ENCODE peak calls at places on chromosome 10, in four cellular contexts. N, T, F and U are unnamed samples.

GRCh38 chr10:36450385-36450784 is 675.0 kb upstream of the ANKRD30A start:
- DNase-seq in N (no peak), T (no peak), F (peak), U (no peak)

GRCh38 chr10:117439243-117439912 is 64.1 kb upstream of the PDZD8 start:
- DNase-seq in N (peak), T (no peak), F (peak), U (no peak)

GRCh38 chr10:127100983-127101615 is 95.3 kb downstream of the INSYN2A start:
- DNase-seq in N (no peak), T (no peak), F (no peak), U (no peak)

GRCh38 chr10:47134166-47134565 is 165.8 kb upstream of the GDF10 start:
- DNase-seq in N (no peak), T (no peak), F (no peak), U (no peak)

GRCh38 chr10:131126321-131127121 is 185.0 kb downstream of the TCERG1L start:
- DNase-seq in N (no peak), T (peak), F (no peak), U (no peak)

GRCh38 chr10:69974551-69975155 is 78.0 kb upstream of the MACROH2A2 start:
- DNase-seq in N (no peak), T (peak), F (peak), U (no peak)

GRCh38 chr10:21687197-21687993 is 153.4 kb downstream of the MLLT10 start:
- DNase-seq in N (no peak), T (no peak), F (peak), U (no peak)

GRCh38 chr10:74058071-74058470 is 60.2 kb downstream of the VCL start:
- DNase-seq in N (no peak), T (no peak), F (no peak), U (peak)

GRCh38 chr10:88725798-88726197 is 19.7 kb downstream of the LIPK start:
- DNase-seq in N (no peak), T (no peak), F (no peak), U (no peak)

GRCh38 chr10:69089638-69090599 is 2.0 kb downstream of the SRGN start:
- DNase-seq in N (no peak), T (no peak), F (peak), U (peak)

GRCh38 chr10:44697096-44697495 is 214.0 kb upstream of the TMEM72 start:
- DNase-seq in N (no peak), T (no peak), F (no peak), U (no peak)

GRCh38 chr10:82150123-82150900 is 275.3 kb downstream of the NRG3 start:
- DNase-seq in N (no peak), T (peak), F (peak), U (peak)

GRCh38 chr10:25191162-25191895 is 16.5 kb downstream of the GPR158 start:
- DNase-seq in N (no peak), T (no peak), F (no peak), U (no peak)

GRCh38 chr10:119139464-119140067 is 25.9 kb downstream of the SFXN4 start:
- DNase-seq in N (no peak), T (peak), F (peak), U (peak)

GRCh38 chr10:81733547-81733946 is 141.4 kb upstream of the NRG3 start:
- DNase-seq in N (no peak), T (no peak), F (no peak), U (no peak)

GRCh38 chr10:62760401-62760800 is 44.1 kb upstream of the ADO start:
- DNase-seq in N (no peak), T (no peak), F (no peak), U (no peak)

GRCh38 chr10:101826852-101827434 is 8.7 kb upstream of the OGA start:
- DNase-seq in N (no peak), T (no peak), F (no peak), U (no peak)

GRCh38 chr10:3631709-3632330 is 153.2 kb downstream of the KLF6 start:
- DNase-seq in N (no peak), T (peak), F (peak), U (no peak)

GRCh38 chr10:32149257-32149955 is 93.2 kb upstream of the KIF5B start:
- DNase-seq in N (no peak), T (no peak), F (peak), U (peak)
- H3K4me3 ChIP-seq in N (no peak), T (no peak), F (peak), U (no peak)

GRCh38 chr10:86400705-86401587 is 34.4 kb upstream of the GRID1 start:
- DNase-seq in N (no peak), T (peak), F (peak), U (peak)
- TF ChIP-seq CTCF in N (peak), T (peak), F (peak), U (no peak)

DNA sequence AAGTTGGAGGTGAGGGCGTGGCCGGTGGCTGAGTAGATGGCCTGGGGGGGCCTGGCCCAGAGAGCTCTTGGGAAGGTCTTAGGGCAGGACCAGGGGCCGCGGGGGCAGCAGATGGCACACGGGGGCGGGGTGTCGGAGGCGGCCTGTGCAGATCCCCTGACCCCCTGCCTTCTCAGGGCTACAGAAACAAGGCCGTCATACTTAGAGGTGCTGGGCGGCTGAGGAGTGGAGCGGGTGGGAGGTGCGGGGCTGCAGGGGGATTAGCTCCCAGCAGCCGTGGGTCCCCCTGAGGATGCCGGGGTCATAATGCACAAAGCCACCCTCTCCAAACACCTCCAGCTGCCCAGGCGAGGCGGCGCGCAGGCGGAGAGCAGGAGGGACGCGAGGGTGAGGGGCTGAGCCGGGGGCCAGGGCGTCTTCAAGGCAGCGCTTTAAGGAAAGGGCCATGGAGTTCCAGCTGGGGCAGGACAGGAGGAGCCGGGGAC is 40.4 kb upstream of the ZNF32 start:
- DNase-seq in N (no peak), T (peak), F (no peak), U (no peak)
- H3K4me3 ChIP-seq in N (no peak), T (peak), F (no peak), U (no peak)

DNA sequence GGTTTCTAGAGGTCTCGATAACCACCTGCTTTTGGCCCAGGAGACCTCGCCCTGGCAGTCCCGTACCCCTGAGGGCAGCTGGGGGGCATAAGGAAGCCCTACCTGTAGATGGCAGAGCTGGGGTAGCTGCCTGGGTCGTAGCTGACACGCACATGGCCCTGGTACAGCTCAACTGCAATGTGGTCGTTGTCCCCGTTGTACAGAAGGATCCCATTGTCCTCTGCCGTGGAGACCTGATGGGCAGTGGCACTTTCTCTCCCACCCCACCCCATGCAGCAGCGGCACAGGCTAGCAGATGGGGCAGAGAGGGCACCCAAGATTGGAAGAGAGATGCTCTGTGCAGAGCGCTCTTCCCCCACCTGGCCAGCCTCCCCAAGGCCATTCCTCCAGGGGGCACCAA is 172.5 kb downstream of the LCOR start:
- DNase-seq in N (no peak), T (no peak), F (no peak), U (no peak)
- TF ChIP-seq CTCF in N (no peak), T (no peak), F (no peak), U (no peak)

DNA sequence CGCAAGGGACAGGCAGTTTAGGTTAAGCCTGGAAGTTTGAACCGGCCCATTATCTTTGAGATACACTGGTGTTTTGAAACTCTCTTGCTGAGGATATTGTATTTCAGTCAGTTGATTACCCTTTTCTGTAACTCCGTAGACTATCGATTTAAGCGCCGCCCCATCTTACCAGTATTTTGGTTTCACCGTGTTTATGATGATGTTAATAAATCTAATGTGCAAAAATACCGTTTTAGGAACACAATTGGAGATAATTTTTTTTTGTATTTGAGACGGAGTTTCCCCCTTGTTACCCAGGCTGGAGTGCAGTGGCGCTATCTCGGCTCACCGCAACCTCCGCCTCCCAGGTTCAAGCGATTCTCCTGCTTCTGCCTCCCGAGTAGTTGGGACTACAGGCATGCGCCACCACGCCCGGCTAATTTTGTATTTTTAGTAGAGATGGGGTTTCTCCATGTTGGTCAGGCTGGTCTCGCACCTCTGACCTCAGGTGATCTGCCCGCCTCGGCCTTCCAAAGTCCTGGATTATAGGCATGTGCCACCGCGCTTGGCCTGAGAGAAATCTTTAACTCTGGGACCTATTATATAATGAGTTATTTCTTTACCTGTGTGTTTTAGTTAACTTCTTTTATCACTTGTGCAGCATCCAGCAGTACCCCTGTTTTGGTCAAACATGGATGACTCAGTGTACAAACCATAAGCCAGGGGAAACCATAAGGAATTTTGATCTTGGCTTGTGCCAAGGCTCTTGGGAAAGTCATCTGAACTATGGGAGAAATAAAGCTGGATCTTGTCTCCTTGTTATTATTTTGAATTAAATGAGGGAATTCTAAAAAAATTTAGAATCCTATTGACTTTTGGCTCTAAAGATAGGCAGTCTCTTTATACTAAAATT is 23.7 kb upstream of the ZRANB1 start:
- DNase-seq in N (no peak), T (no peak), F (peak), U (no peak)
- H3K4me3 ChIP-seq in N (peak), T (peak), F (peak), U (peak)